ENCODE peak calls at places on chromosomes 13 and 19, in four cellular contexts. V is SK-N-SH; U is K562; E is CD8-positive, alpha-beta T cell. C is an unnamed sample.

GRCh38 chr13:110283661-110284516 is 23.1 kb downstream of the COL4A1 start:
- DNase-seq in U (no peak), E (no peak), V (no peak), C (no peak)

GRCh38 chr13:89755729-89756492 is 1591.6 kb upstream of the MIR17HG start:
- DNase-seq in V (no peak), U (no peak), E (no peak), C (no peak)

GRCh38 chr19:49688531-49689132 is 762 bp upstream of the ADM5 start:
- DNase-seq in V (no peak), U (no peak), E (no peak), C (no peak)

GRCh38 chr19:35013047-35013819 is 13.1 kb downstream of the GRAMD1A start:
- DNase-seq in E (peak), V (peak), U (peak), C (peak)

GRCh38 chr13:110696776-110697175 is 9.1 kb downstream of the CARS2 start:
- DNase-seq in U (no peak), E (peak), V (no peak), C (no peak)

GRCh38 chr13:94595006-94595942 is 678 bp downstream of the TGDS start:
- DNase-seq in U (peak), V (peak), E (peak), C (peak)

GRCh38 chr13:30757026-30757425 is 21.7 kb downstream of the ALOX5AP start:
- DNase-seq in V (peak), U (no peak), E (no peak), C (peak)

GRCh38 chr13:77928909-77929308 is 10.3 kb upstream of the EDNRB start:
- DNase-seq in U (no peak), E (no peak), V (no peak), C (no peak)

GRCh38 chr19:24048261-24048660 is 38.7 kb upstream of the ZNF254 start:
- DNase-seq in U (no peak), E (no peak), V (no peak), C (no peak)

GRCh38 chr13:82654851-82655517 is 1227.3 kb downstream of the SLITRK1 start:
- DNase-seq in V (no peak), E (no peak), U (no peak), C (no peak)

GRCh38 chr13:29756506-29756905 is 93.9 kb downstream of the UBL3 start:
- DNase-seq in V (no peak), U (no peak), E (no peak), C (no peak)

GRCh38 chr19:19474950-19475781 is 40.2 kb downstream of the TSSK6 start:
- DNase-seq in U (no peak), E (no peak), V (no peak), C (no peak)

GRCh38 chr19:40688294-40688693 is 2.2 kb downstream of the NUMBL start:
- DNase-seq in U (no peak), V (no peak), E (no peak), C (no peak)

GRCh38 chr13:27976362-27977177 is 7.5 kb upstream of the CDX2 start:
- DNase-seq in E (no peak), V (no peak), U (no peak), C (no peak)

DNA sequence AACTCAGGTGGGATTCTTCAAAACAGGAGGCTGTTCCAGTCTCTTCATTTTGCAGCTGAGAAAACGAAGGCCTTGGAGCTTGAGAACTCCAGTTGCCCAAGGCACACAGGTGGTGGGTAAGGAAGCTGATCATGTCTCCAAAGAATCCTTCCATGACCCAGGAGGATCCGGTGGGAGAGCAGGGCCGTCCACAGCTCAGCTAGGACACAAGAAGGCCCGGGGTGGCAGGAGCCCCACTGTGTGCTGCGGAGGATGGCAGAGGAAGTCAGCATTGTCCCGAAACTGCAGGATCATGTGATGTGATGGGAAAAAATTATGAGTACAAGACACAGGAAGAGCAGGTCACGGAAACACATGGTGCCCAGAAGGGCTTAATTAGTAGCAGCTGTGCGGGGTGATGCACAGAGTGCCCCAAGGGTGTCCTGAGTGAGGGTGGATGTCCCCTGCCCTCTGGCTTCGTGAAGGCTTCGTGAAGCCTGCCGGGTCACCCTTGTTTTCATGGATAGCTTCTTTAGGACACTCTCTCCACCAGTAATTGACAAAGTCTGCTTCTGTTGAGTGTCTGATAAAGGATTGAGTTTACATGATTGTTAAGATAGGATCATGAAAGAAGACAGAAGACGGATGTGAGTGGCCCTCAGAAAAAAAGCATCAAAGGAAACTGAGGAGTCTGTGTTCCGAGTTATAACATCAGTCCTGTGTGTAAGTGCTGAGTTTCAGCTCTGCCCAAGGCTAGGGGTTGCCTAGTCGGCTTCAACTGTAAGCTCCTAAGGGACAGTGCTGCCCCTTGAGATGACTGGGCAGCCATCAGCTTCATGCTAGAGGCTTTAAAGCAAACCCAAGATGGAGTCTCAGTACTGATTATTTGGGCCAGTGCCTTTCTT is 33.8 kb upstream of the SACS start:
- DNase-seq in V (peak), E (no peak), U (no peak), C (peak)
- H3K27ac ChIP-seq in V (peak), E (no peak), U (no peak), C (peak)

GRCh38 chr19:1420590-1420989 is 13.2 kb downstream of the DAZAP1 start:
- DNase-seq in U (no peak), E (no peak), V (no peak), C (no peak)

GRCh38 chr19:1418951-1419735 is 11.8 kb downstream of the DAZAP1 start:
- DNase-seq in V (no peak), U (no peak), E (no peak), C (no peak)

GRCh38 chr19:1417681-1418493 is 10.5 kb downstream of the DAZAP1 start:
- DNase-seq in U (no peak), V (no peak), E (no peak), C (no peak)

GRCh38 chr19:1417145-1417544 is 9.8 kb downstream of the DAZAP1 start:
- DNase-seq in V (no peak), E (no peak), U (no peak), C (no peak)

GRCh38 chr19:1418494-1418775 is 11.0 kb downstream of the DAZAP1 start:
- DNase-seq in V (no peak), E (no peak), U (no peak), C (no peak)
- H3K27ac ChIP-seq in V (no peak), E (no peak), U (no peak), C (peak)

GRCh38 chr19:5494780-5495179 is 39.6 kb downstream of the ZNRF4 start:
- DNase-seq in U (no peak), E (no peak), V (no peak), C (no peak)
- H3K27ac ChIP-seq in U (no peak), E (no peak), V (no peak), C (no peak)

GRCh38 chr19:45577111-45577905 is 7.3 kb downstream of the OPA3 start:
- DNase-seq in V (no peak), U (no peak), E (no peak), C (peak)
- H3K27ac ChIP-seq in V (peak), U (peak), E (no peak), C (peak)

GRCh38 chr19:13765395-13766094 is 1.2 kb downstream of the MRI1 start:
- DNase-seq in E (no peak), U (no peak), V (peak), C (no peak)
- H3K27ac ChIP-seq in E (no peak), U (peak), V (peak), C (no peak)

DNA sequence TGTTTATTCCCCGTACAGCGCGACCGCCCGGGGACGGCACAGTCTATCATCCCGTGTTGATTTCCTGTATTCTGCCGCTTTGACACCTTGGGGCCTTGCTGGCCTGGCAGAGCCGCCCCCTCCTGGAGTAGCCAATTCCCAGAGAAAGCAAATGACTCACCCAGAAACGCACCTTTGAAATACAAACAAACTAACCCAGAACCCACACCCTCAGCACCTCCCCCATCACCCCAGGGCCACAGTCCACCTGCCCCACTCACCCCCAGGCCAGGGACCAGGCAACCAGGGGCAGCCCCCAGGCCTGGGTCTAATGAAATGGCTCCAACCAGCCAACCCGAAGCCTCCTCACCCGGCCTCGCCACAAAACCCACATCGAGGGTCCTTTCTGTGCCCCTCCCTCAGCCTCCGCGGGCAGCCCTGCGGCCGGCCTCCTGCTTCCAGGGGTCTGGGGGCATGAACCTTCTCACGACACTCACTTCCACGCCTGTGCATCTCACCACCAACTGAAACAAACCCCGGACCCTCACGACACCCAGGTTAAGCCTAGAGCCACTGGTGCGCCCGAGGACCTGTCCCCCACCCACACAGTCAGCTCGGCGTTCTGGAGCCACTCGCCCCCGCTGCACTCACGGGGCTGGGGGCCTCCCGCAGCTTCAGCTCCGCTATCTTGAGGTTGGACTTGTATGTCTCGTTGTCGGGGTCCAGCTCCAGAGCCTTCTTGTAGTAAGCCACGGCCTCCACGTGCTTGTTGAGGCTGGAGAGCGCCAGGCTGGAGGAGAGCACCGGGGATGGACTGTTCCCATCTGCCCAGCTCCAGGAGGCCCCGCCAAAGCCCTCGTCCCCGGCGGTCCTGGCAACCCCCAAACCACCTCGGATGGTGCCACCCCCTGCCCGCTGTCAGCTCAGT is 20.9 kb downstream of the SGTA start:
- DNase-seq in V (no peak), U (no peak), E (no peak), C (no peak)
- H3K27ac ChIP-seq in V (no peak), U (no peak), E (no peak), C (no peak)

DNA sequence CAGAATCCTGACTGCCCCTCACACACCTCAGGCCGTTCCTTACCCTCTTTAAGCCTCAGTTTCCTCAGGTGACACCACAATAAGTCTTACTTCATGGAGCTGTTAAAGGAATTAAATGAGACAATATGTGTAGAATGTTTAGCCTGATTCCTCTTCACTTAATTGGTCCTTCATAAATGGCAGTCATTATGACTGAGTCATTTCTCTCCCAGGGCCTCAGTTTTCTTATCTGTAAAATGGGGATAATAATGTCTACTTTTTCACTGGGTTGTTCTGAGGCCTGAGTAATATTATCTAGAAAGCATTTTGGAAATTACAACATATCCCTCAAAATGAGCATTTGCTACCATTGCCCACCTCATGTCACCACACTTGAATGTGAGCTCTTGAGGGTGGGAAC is 21.6 kb downstream of the POU2F2 start:
- DNase-seq in E (no peak), V (no peak), U (no peak), C (no peak)
- H3K27ac ChIP-seq in E (no peak), V (peak), U (no peak), C (no peak)

DNA sequence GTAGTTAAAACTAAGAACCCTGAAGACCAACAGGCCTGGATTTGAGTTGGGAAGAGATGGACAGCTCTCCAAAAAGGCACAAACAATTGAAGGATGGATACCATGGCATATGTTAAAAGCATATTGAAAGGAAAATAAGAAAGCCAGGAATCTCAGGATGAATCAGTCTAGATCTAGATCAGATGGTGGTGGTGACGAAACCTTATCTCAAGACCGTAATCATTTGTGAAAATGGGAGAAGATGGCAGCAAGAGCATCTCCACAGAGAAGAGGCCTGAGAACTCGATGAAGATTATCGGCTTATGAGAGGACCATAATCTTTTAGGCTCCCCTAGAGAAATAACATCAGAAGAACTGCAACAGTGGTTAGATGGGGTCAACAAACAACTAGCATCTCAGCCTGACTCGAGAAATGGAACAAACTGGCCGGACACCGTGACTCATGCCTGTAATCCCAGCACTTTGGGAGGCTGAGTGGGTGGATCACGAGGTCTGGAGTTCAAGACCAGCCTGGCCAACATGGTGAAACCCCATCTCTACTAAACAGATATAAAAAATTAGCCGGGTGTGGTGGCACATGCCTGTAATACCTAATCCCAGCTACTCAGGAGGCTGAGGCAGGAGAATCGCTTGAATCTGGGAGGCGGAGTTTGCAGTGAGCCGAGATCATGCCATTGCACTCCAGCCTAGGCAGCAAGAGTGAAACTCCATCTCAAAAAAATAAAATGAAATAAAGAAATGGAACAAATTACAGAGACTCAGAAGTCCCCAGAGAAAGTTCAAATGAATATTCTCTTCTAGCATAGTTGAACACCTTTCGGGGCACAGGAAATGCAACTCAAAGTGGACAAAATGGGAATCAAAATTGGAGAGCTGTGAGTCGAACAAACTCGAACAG is 47.6 kb downstream of the FOXO1 start:
- DNase-seq in V (no peak), U (no peak), E (no peak), C (no peak)
- H3K27ac ChIP-seq in V (no peak), U (no peak), E (no peak), C (no peak)

DNA sequence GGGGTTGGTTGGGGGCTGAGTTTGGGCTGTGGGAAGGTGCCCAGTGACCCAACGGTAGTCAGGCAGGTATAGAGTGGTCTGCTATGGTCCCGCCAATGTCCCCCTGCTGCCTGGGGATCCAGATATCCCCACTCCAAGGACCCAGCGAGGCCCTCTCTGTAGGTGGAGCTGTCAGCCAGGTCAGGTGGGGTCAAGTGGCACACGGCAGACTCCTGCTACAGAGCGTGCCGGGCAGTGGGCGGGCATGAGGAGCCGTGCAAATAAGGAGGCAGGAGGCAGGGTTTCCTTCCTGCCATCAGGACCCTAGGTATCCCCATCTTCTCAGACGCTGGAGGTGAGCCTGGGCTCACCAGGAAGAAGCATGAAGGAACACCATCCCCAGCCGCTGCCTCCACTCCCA is 14.9 kb downstream of the EVI5L start:
- DNase-seq in U (no peak), V (no peak), E (no peak), C (peak)
- H3K27ac ChIP-seq in U (no peak), V (no peak), E (no peak), C (peak)

DNA sequence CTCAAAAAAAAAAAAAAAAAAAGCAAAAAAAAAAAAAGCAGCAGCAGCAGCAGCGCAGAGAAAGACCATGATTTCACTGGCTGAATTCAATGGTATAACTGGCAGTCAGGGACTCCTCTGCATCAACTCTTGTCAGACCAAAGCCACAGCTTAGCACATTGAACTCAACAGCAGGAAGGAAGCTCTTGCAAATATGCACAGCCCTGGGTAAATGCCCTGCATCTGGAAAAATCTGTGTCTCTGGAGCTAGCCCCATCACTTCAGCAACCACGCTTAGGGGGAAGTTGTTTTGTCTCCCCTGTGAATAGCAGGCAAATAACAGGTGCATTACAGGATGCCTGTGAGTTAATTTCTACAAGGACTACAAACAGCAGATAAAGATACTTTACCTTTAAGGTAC is 17.7 kb upstream of the DHRS12 start:
- DNase-seq in V (no peak), U (no peak), E (peak), C (no peak)
- H3K27ac ChIP-seq in V (no peak), U (no peak), E (peak), C (no peak)